ENCODE peak calls at places on chromosomes 1 and 21, in seven cellular contexts. R is fibroblast of lung, A is upper lobe of right lung, Q is Peyer's patch, H is mucosa of descending colon, P is HFFc6, D is bronchial epithelial cell. L is an unnamed sample.

GRCh38 chr1:241229216-241229615 is 127.8 kb downstream of the RGS7 start:
- DNase-seq in R (no peak), A (no peak), Q (peak; percentile 80), H (no peak), P (no peak), D (no peak), L (no peak)

GRCh38 chr1:99766378-99766800 is at the start of gene FRRS1:
- DNase-seq in R (peak; percentile 84), A (peak; percentile 77), Q (peak; percentile 78), H (peak; percentile 51), P (peak; percentile 8), D (peak; percentile 93), L (peak; percentile 87)

GRCh38 chr21:42153046-42153685 is 65.8 kb upstream of the ABCG1 start:
- DNase-seq in R (no peak), A (peak; percentile 56), Q (peak; percentile 43), H (no peak), P (no peak), D (no peak), L (no peak)

GRCh38 chr1:12159826-12160225 is 7.0 kb upstream of the TNFRSF1B start:
- DNase-seq in R (no peak), A (no peak), Q (peak; percentile 69), H (peak; percentile 63), P (no peak), D (peak; percentile 34), L (no peak)

GRCh38 chr1:10514490-10515235 is 39.9 kb downstream of the PEX14 start:
- DNase-seq in R (peak; percentile 44), A (no peak), Q (no peak), H (no peak), P (peak; percentile 16), D (peak; percentile 42), L (no peak)

GRCh38 chr1:87684786-87685185 is 356.1 kb downstream of the LMO4 start:
- DNase-seq in R (peak; percentile 79), A (no peak), Q (no peak), H (no peak), P (no peak), D (peak; percentile 48), L (no peak)

GRCh38 chr1:15947382-15948090 is 28.4 kb downstream of the ZBTB17 start:
- DNase-seq in R (no peak), A (no peak), Q (peak; percentile 26), H (no peak), P (no peak), D (no peak), L (no peak)

GRCh38 chr1:63975447-63975846 is 201.6 kb downstream of the ROR1 start:
- DNase-seq in R (no peak), A (no peak), Q (no peak), H (no peak), P (no peak), D (no peak), L (no peak)

GRCh38 chr1:62040973-62041372 is 153.7 kb upstream of the L1TD1 start:
- DNase-seq in R (no peak), A (no peak), Q (no peak), H (no peak), P (no peak), D (no peak), L (no peak)

GRCh38 chr1:23793018-23793781 is 2.3 kb downstream of the LYPLA2 start:
- DNase-seq in R (peak; percentile 68), A (peak; percentile 87), Q (no peak), H (peak; percentile 81), P (no peak), D (peak; percentile 48), L (peak; percentile 57)

GRCh38 chr1:149844096-149844495 is 55.3 kb upstream of the BOLA1 start:
- DNase-seq in R (peak; percentile 75), A (no peak), Q (peak; percentile 34), H (no peak), P (peak; percentile 70), D (peak; percentile 86), L (peak; percentile 80)

GRCh38 chr1:151720974-151721787 is at the start of gene RIIAD1:
- DNase-seq in R (peak; percentile 10), A (no peak), Q (no peak), H (peak; percentile 57), P (no peak), D (no peak), L (no peak)

GRCh38 chr1:48039088-48040049 is 42.2 kb upstream of the TRABD2B start:
- DNase-seq in R (peak; percentile 29), A (no peak), Q (no peak), H (no peak), P (no peak), D (peak; percentile 34), L (peak; percentile 26)

GRCh38 chr1:228689255-228689654 is 46.0 kb upstream of the RHOU start:
- DNase-seq in R (no peak), A (no peak), Q (no peak), H (no peak), P (no peak), D (no peak), L (no peak)

GRCh38 chr1:23854568-23854967 is 13.5 kb downstream of the FUCA1 start:
- DNase-seq in R (no peak), A (no peak), Q (no peak), H (no peak), P (no peak), D (no peak), L (peak; percentile 29)

GRCh38 chr21:44710756-44711326 is 531 bp downstream of the TSPEAR start:
- DNase-seq in R (no peak), A (peak; percentile 65), Q (no peak), H (no peak), P (no peak), D (peak; percentile 23), L (peak; percentile 8)

GRCh38 chr1:31785020-31785946 is 21.1 kb upstream of the ADGRB2 start:
- DNase-seq in R (no peak), A (peak; percentile 66), Q (peak; percentile 72), H (no peak), P (no peak), D (no peak), L (no peak)

GRCh38 chr1:225652726-225653462 is at the start of gene ENAH:
- DNase-seq in R (peak; percentile 80), A (peak; percentile 90), Q (peak; percentile 83), H (peak; percentile 82), P (peak; percentile 62), D (peak; percentile 29), L (peak; percentile 93)

DNA sequence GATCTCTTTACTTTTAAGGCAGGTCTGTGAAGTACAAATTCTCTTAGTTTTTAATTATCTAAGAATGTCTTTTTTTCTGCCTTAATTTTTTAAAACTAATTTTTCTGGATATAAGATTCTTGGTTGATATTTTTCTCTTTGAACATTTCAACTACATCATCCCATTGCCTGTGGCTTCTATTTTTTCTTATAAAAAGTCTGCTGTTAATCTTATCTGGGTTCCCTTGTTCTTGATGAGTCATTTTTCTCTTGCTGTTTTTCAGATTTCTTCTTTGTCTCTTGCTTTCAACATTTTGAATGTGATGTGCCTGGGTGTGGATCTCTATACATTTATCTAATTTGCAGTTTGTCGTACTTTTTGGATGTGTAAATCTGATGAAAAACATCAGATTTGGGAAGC is 525.2 kb upstream of the PBX1 start:
- DNase-seq in R (no peak), A (no peak), Q (no peak), H (no peak), P (no peak), D (no peak), L (no peak)
- TF ChIP-seq CTCF in R (no peak), A (no peak), Q (no peak), H (no peak), P (no peak), D (no peak), L (no peak)

GRCh38 chr1:41314781-41315481 is 46.3 kb upstream of the FOXO6 start:
- DNase-seq in R (peak; percentile 75), A (no peak), Q (no peak), H (no peak), P (peak; percentile 59), D (peak; percentile 49), L (no peak)
- TF ChIP-seq CTCF in R (no peak), A (no peak), Q (no peak), H (no peak), P (no peak), D (no peak), L (no peak)

DNA sequence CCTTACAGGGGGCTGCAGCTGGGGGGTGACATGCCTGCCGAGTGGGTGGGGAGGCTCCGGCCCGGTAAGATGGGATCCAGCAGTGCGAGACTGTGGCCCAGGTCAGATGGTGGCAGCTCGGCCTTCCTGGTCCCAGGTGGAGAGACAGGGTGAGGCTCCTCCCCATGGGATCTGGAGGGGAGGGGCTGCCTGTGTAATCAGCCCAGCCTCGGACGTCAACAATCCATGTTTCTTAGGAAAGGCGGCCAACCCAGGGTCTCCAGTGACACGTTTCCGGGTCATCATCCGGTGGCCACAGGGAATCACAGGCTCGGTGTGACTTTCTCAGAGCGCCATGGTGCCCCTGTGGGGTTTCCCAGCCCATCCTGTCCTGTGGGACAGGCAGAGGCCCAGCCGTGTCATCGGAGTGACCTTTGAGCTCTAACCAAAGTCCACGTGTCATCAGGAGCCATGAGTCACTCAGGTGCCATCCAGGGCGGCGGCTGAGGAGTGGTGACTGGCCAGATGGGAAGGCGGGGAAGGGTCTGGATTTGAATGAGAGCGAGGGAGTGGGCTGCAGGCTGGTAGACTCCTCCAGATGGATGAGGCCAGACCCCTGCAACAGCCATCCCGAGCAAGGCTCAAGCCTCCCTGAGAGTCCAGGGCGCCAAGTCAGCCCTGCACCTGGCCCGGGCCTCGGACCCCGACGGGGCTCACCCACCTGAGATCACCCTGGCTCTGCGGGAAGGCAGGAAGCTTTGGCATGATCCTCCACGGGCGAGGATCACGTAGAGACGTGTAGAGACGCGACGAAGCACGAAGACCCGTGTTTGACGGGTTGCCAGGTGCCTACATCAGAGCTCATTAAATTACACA is 6.6 kb upstream of the HES4 start:
- DNase-seq in R (no peak), A (peak; percentile 61), Q (peak; percentile 90), H (peak; percentile 85), P (no peak), D (peak; percentile 40), L (no peak)
- TF ChIP-seq CTCF in R (no peak), A (no peak), Q (no peak), H (no peak), P (no peak), D (no peak), L (no peak)

GRCh38 chr1:38020361-38020760 is 7.8 kb downstream of the UTP11 start:
- DNase-seq in R (no peak), A (no peak), Q (no peak), H (no peak), P (no peak), D (no peak), L (no peak)

GRCh38 chr1:38021969-38022368 is 9.4 kb downstream of the UTP11 start:
- DNase-seq in R (no peak), A (no peak), Q (no peak), H (no peak), P (no peak), D (no peak), L (no peak)

GRCh38 chr1:38022810-38023209 is 10.3 kb downstream of the UTP11 start:
- DNase-seq in R (no peak), A (no peak), Q (no peak), H (no peak), P (no peak), D (no peak), L (no peak)

GRCh38 chr1:38015978-38016640 is 3.6 kb downstream of the UTP11 start:
- DNase-seq in R (no peak), A (peak; percentile 9), Q (no peak), H (no peak), P (no peak), D (no peak), L (no peak)

DNA sequence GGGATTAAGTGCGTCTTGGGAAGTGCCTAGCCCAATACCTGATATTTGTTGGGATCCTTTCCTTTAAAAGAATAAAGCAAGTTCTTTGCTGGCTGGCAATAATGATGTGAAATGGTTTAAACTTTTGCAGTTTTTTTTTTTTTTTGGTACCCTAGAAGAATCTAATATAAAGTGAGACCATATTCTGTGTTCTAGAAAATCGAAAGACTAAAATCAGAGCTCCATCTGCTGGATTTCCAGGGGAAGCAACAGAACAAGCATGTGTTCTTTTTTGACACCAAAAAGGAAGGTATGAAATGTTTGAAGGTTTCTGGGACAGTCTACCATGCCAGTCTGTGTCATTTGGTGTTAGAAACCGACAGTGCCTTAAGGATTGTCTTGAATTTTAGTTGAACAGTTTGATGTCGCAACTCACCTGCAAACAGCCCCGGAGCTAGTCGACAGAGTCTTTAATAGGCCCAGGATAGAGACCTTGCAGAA is 6.4 kb downstream of the UTP11 start:
- DNase-seq in R (no peak), A (no peak), Q (no peak), H (no peak), P (peak; percentile 45), D (no peak), L (peak; percentile 36)
- TF ChIP-seq CTCF in R (peak; percentile 74), A (peak; percentile 55), Q (peak; percentile 4), H (no peak), P (peak; percentile 80), D (peak; percentile 42), L (peak; percentile 37)